ENCODE peak calls at places on chromosomes 13 and 19, in five cellular contexts. T, Z, D, Q and R are unnamed samples.

GRCh38 chr13:50319603-50320296 is 304.5 kb downstream of the KCNRG start:
- DNase-seq in D (no peak), Q (no peak), T (no peak), Z (no peak), R (peak)

GRCh38 chr19:49200238-49200862 is 42.8 kb downstream of the TRPM4 start:
- DNase-seq in D (no peak), Q (no peak), T (peak), Z (peak), R (no peak)

GRCh38 chr13:53250272-53250875 is 221.8 kb downstream of the OLFM4 start:
- DNase-seq in Q (no peak), Z (peak), T (no peak), D (no peak), R (peak)

GRCh38 chr19:10603084-10603872 is 16.2 kb upstream of the AP1M2 start:
- DNase-seq in Z (no peak), T (peak), Q (peak), D (peak), R (no peak)

GRCh38 chr19:3995619-3996018 is 10.4 kb upstream of the EEF2 start:
- DNase-seq in T (no peak), Z (no peak), Q (no peak), D (no peak), R (no peak)

GRCh38 chr19:8515317-8515716 is 1.4 kb upstream of the ZNF414 start:
- DNase-seq in Q (no peak), D (no peak), T (no peak), Z (no peak), R (no peak)

GRCh38 chr13:39364797-39365468 is 238.1 kb downstream of the LHFPL6 start:
- DNase-seq in D (no peak), Z (no peak), T (no peak), Q (no peak), R (peak)

GRCh38 chr13:34412817-34413365 is 529.2 kb upstream of the NBEA start:
- DNase-seq in D (no peak), T (no peak), Z (no peak), Q (no peak), R (no peak)

GRCh38 chr13:27271572-27272096 is 1.0 kb downstream of the RASL11A start:
- DNase-seq in T (no peak), D (no peak), Q (no peak), Z (no peak), R (no peak)

GRCh38 chr13:100274942-100275506 is 186.1 kb downstream of the PCCA start:
- DNase-seq in T (no peak), D (no peak), Z (no peak), Q (no peak), R (peak)

GRCh38 chr19:45615795-45616708 is 14.0 kb upstream of the GPR4 start:
- DNase-seq in D (peak), Q (peak), T (peak), Z (peak), R (peak)

GRCh38 chr19:29084266-29084665 is 128.7 kb downstream of the UQCRFS1 start:
- DNase-seq in Z (peak), D (no peak), Q (no peak), T (no peak), R (no peak)

GRCh38 chr19:14916848-14917247 is 24.4 kb upstream of the OR7C2 start:
- DNase-seq in Z (peak), D (no peak), Q (no peak), T (no peak), R (no peak)

GRCh38 chr19:55493052-55493649 is 4.9 kb downstream of the SSC5D start:
- DNase-seq in T (no peak), D (no peak), Q (no peak), Z (no peak), R (no peak)

GRCh38 chr19:3360494-3361383 is 5.6 kb upstream of the NFIC start:
- DNase-seq in Z (no peak), Q (peak), T (peak), D (peak), R (peak)

GRCh38 chr13:106617561-106617960 is 49.6 kb upstream of the ARGLU1 start:
- DNase-seq in Z (no peak), Q (no peak), D (no peak), T (no peak), R (no peak)

GRCh38 chr19:48921721-48922500 is 11.6 kb upstream of the DHDH start:
- DNase-seq in D (no peak), Z (no peak), Q (peak), T (no peak), R (no peak)

GRCh38 chr13:36858285-36858684 is 39.3 kb downstream of the RFXAP start:
- DNase-seq in T (no peak), Z (peak), D (no peak), Q (no peak), R (peak)

GRCh38 chr13:23534090-23534489 is 36.1 kb upstream of the TNFRSF19 start:
- DNase-seq in T (no peak), Q (no peak), Z (no peak), D (no peak), R (no peak)

GRCh38 chr19:16117594-16118033 is 5.9 kb downstream of the RAB8A start:
- DNase-seq in Q (no peak), D (no peak), Z (no peak), T (peak), R (no peak)

GRCh38 chr19:44278181-44278690 is 18.6 kb downstream of the ZNF233 start:
- DNase-seq in T (no peak), Q (no peak), D (no peak), Z (no peak), R (peak)

GRCh38 chr13:105346141-105346766 is 1189.2 kb downstream of the EFNB2 start:
- DNase-seq in Q (no peak), D (no peak), Z (peak), T (no peak), R (peak)

GRCh38 chr13:114128348-114128623 is 4.1 kb downstream of the RASA3 start:
- DNase-seq in D (no peak), T (no peak), Q (peak), Z (no peak), R (no peak)
- H3K27ac ChIP-seq in D (peak), T (peak), Q (peak), Z (no peak), R (peak)

GRCh38 chr19:13284929-13285928 is 135.0 kb downstream of the IER2 start:
- DNase-seq in D (no peak), T (no peak), Q (peak), Z (no peak), R (no peak)
- H3K27ac ChIP-seq in D (no peak), T (no peak), Q (no peak), Z (no peak), R (no peak)

DNA sequence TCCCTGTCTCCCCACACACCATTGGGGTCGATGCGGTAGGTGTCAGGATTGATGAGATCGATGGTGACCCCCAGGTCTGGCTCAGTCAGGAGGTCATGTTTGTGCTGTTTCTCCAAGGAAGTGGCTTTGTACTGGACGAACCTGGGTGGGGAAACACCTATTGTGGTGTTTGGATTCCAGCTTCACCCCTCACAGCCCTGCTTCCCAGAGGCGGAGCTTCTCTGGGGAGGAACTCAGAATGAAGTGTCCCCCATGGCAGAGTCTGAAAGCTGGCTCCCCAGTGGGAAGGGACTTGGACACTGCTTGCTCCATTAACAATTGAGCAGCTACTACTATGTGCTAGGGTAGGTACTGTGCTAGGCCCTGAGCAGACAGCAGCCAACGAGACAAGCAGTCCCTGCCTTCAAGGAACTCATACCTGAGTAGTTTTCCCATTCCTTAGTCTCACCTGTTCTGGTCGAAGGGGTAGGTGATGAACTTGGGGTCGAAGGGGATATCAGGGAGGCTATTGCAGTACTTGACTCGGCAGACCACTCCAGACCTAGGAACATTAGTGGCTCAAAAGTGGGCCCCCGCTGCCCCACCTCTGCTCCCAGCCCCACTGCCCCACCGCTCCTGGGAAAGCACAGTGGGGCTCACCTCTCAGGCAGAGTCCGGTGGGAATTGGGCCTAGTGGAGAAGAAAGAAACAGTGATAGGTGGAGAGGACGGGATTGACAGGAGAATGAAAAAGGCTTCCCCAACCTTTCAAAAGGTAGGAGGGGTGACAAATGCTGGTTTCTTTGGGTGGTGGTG is 1.1 kb downstream of the PAF1 start:
- DNase-seq in Z (no peak), Q (no peak), D (no peak), T (no peak), R (no peak)
- H3K27ac ChIP-seq in Z (peak), Q (peak), D (peak), T (peak), R (peak)

GRCh38 chr19:35901854-35902661 is at the start of gene HCST:
- DNase-seq in Q (no peak), T (peak), D (no peak), Z (no peak), R (no peak)
- H3K27ac ChIP-seq in Q (no peak), T (peak), D (peak), Z (peak), R (peak)

DNA sequence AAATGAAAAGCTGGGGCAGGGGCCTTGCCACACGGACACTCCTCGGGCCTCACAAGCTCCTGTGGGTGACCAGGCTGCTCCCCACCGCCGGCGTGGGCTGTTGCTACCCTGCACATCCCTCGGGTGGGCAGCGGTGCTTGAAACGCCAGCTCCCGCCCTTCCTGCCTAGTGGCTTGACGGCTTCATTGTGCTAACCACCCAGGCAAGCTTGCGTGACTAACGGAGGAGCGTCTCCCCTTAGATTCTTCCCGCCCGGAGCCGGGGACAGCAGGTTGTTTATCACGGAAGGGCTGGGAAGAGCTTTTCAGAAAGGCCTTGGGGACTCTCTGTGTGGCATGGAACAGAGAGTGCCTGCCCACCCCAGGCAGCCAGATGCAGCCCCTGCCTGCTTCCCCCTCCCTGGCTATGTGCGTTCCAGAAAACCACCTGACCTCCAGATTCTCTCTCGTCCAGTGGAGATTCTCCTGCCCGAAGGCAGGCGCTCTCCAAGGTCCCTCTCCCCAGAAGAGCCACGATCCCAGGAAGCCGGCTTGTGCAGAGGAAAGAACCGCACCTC is 153.4 kb downstream of the KATNAL1 start:
- DNase-seq in D (no peak), T (no peak), Q (no peak), Z (no peak), R (no peak)
- H3K27ac ChIP-seq in D (no peak), T (no peak), Q (no peak), Z (no peak), R (no peak)

GRCh38 chr13:99255241-99255640 is 2.9 kb downstream of the GPR18 start:
- DNase-seq in T (no peak), Q (no peak), D (no peak), Z (no peak), R (no peak)
- H3K27ac ChIP-seq in T (no peak), Q (no peak), D (no peak), Z (no peak), R (no peak)